ENCODE peak calls at places on chromosomes 16 and 17, in eight cellular contexts. U, E, M, P, T, B, N and R are unnamed samples. For H3K4me1, the result is how much of the 10 kb centered on the place peaks cover.

GRCh38 chr17:1376061-1376460 is 24.0 kb downstream of the YWHAE start:
- DNase-seq in M (no peak), E (no peak), N (no peak), B (no peak), P (no peak), T (no peak), U (no peak), R (no peak)

GRCh38 chr17:75845933-75846700 is 1.9 kb upstream of the UNC13D start:
- DNase-seq in N (no peak), U (no peak), T (no peak), B (no peak), M (no peak), E (no peak), P (no peak), R (no peak)

GRCh38 chr17:35254107-35254802 is 11.4 kb downstream of the SLFN5 start:
- DNase-seq in M (no peak), U (peak), E (peak), P (no peak), N (peak), T (peak), B (peak), R (no peak)

GRCh38 chr16:86824751-86825310 is 246.5 kb downstream of the FOXL1 start:
- DNase-seq in E (no peak), P (no peak), N (no peak), B (no peak), M (no peak), T (no peak), U (no peak), R (no peak)

GRCh38 chr16:3028716-3029319 is 5.0 kb downstream of the THOC6 start:
- DNase-seq in P (no peak), E (no peak), U (no peak), N (no peak), T (no peak), M (no peak), B (peak), R (no peak)

GRCh38 chr17:59115474-59115873 is 8.8 kb upstream of the TRIM37 start:
- DNase-seq in B (no peak), P (no peak), M (no peak), N (no peak), U (no peak), T (no peak), E (no peak), R (no peak)

GRCh38 chr16:47045459-47045858 is 72.0 kb upstream of the DNAJA2 start:
- DNase-seq in N (no peak), M (no peak), P (no peak), B (no peak), U (no peak), E (no peak), T (no peak), R (no peak)

GRCh38 chr17:8846768-8847211 is 20.7 kb downstream of the PIK3R6 start:
- DNase-seq in N (peak), P (peak), T (no peak), E (no peak), U (no peak), M (no peak), B (no peak), R (no peak)

GRCh38 chr16:27463741-27464662 is 62.0 kb downstream of the IL21R start:
- DNase-seq in N (no peak), P (no peak), B (no peak), T (no peak), M (peak), U (peak), E (no peak), R (no peak)

GRCh38 chr16:10136916-10137315 is 45.3 kb downstream of the GRIN2A start:
- DNase-seq in B (no peak), M (no peak), N (no peak), E (no peak), P (peak), T (no peak), U (no peak), R (no peak)

GRCh38 chr17:1999557-2000251 is 25.4 kb downstream of the RTN4RL1 start:
- DNase-seq in P (peak), B (peak), M (no peak), T (peak), E (no peak), U (no peak), N (peak), R (no peak)

GRCh38 chr16:56985288-56985961 is 3.9 kb upstream of the NLRC5 start:
- DNase-seq in U (peak), B (peak), N (peak), E (peak), M (no peak), P (no peak), T (peak), R (no peak)
- H3K4me1 ChIP-seq in U (under half), B (under half), N (under half), E (under half), M (half or more), P (under half), T (under half), R (under half)

DNA sequence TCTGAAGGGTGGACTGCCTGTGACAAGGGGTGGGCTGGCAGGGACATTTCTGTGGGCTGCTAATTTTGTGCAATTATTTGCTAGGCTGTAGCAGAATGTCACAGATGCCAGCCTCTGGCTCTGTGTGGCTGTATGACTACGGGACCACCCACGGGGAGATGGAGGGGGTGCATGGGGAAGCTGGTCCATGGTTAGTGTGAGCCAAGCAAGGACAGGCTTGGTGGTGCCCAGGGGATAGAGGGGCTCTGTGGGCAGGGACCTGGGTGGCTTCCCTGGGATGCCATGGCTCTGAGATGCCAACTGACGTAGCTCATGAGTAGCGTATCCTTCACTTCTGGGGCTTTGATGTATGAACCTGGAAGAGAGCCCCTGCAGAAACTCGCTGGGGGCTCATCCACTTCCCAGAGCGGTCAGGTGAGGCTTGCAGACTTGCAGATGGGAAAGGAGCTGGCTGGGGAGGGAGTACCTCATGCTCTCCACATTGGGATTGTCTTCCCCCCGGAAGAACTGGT is 87.2 kb downstream of the TBC1D16 start:
- DNase-seq in B (peak), P (no peak), N (no peak), T (no peak), U (peak), E (no peak), M (no peak), R (peak)
- H3K4me1 ChIP-seq in B (under half), P (under half), N (under half), T (under half), U (under half), E (under half), M (under half), R (under half)

DNA sequence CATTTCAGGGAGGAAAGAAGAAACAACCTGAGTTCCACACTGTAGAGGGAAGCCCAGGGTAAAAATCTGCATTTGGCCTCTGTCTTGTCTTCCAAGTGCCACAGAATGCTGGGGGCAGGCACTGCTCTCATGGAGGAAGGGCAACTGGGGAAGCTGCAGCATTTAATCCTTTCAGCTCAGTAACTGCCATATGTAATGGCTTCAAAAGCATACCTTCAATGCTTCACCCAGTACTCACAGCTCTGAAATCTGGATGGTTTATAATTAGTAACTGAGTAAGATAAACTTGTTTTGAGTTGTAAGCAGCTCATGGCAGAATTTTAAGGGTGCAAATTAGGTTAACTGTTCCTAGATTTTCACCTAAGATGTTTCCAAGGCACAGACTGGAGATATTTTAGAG is 24.5 kb downstream of the PMP22 start:
- DNase-seq in P (no peak), N (no peak), M (no peak), E (no peak), B (no peak), T (no peak), U (no peak), R (no peak)
- H3K4me1 ChIP-seq in P (under half), N (under half), M (under half), E (under half), B (under half), T (under half), U (under half), R (under half)

GRCh38 chr17:81066771-81067315 is 31.9 kb downstream of the BAIAP2 start:
- DNase-seq in E (no peak), N (no peak), T (no peak), U (no peak), B (no peak), M (no peak), P (no peak), R (no peak)

GRCh38 chr17:81066072-81066471 is 31.1 kb downstream of the BAIAP2 start:
- DNase-seq in E (no peak), T (peak), N (peak), B (no peak), U (no peak), P (no peak), M (no peak), R (no peak)

GRCh38 chr17:81065500-81065899 is 30.5 kb downstream of the BAIAP2 start:
- DNase-seq in P (no peak), U (no peak), B (no peak), T (peak), N (peak), M (no peak), E (no peak), R (no peak)

GRCh38 chr17:81063488-81064093 is 28.6 kb downstream of the BAIAP2 start:
- DNase-seq in U (no peak), B (no peak), N (no peak), M (no peak), E (no peak), T (no peak), P (no peak), R (no peak)

DNA sequence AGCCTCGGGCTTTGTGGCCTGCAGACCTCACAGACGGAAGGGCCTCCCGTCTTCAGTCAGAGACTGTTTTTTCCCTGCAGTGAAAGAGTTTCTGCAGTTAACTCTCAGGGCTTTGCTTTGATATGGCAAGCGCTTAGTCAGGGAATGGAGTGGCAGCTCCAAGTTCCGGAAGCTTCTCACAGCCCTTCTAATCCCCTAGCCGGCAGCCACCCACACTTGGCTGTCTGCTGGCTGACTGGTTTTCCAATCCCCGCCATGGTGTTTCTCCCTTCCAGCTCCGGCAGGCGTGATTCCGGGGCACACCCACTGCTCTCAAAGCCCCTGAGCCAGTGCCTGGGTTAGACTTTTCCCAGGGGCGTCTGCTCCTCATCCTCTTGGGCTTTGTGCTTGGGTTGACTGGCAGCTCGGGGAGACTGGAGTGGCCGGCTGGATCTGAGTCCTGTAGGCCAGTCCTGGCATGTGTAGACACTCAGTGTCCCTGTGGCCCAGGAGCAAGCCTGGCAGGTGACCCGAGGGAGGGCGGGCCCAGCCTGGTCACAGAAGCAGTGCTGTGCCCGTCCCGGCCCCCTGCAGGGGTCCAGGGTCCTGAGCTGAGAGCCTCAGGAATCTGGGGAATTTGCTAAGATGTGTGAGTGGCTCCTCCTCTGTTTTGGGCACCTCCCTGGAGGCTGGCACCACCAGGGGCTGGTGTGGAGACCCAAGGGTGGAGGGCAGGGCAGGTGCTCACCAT is 30.0 kb downstream of the BAIAP2 start:
- DNase-seq in N (no peak), P (peak), U (no peak), M (no peak), T (peak), E (no peak), B (no peak), R (no peak)
- H3K4me1 ChIP-seq in N (under half), P (under half), U (under half), M (under half), T (half or more), E (under half), B (under half), R (under half)

GRCh38 chr16:67459066-67459857 is 21.7 kb downstream of the ATP6V0D1 start:
- DNase-seq in M (no peak), N (peak), U (peak), T (peak), B (peak), P (no peak), E (no peak), R (no peak)
- H3K4me1 ChIP-seq in M (under half), N (under half), U (half or more), T (half or more), B (under half), P (under half), E (under half), R (under half)